ENCODE peak calls at places on chromosomes 5 and 9, in six cellular contexts. U, V, B, X, W and I are unnamed samples.
A peak's percentile ranks its signal among the peaks of the same experiment; 100 is the strongest.

GRCh38 chr9:135479469-135480052 is at the start of gene PPP1R26:
- DNase-seq in U (no peak), W (no peak), B (no peak), X (peak; percentile 42), V (peak; percentile 46), I (no peak)

GRCh38 chr5:130335116-130335515 is 430.9 kb downstream of the CHSY3 start:
- DNase-seq in V (no peak), X (no peak), B (no peak), W (no peak), U (peak; percentile 43), I (peak; percentile 61)

GRCh38 chr5:77679791-77680190 is 41.3 kb upstream of the OTP start:
- DNase-seq in X (no peak), U (no peak), V (no peak), W (no peak), B (no peak), I (peak; percentile 57)

GRCh38 chr5:17224858-17225436 is 7.5 kb downstream of the BASP1 start:
- DNase-seq in W (no peak), B (no peak), V (no peak), U (peak; percentile 79), X (no peak), I (peak; percentile 27)

GRCh38 chr5:77518304-77518703 is 26.2 kb upstream of the WDR41 start:
- DNase-seq in B (no peak), V (no peak), W (peak; percentile 2), U (peak; percentile 1), X (no peak), I (peak; percentile 20)

GRCh38 chr5:52693279-52693678 is 94.4 kb upstream of the ITGA1 start:
- DNase-seq in V (peak; percentile 41), W (peak; percentile 9), X (peak; percentile 15), U (no peak), B (no peak), I (peak; percentile 69)

GRCh38 chr5:116652903-116653302 is 78.3 kb upstream of the SEMA6A start:
- DNase-seq in V (no peak), W (no peak), U (peak; percentile 5), X (no peak), B (no peak), I (peak; percentile 39)

GRCh38 chr9:14692918-14693861 is at the start of gene ZDHHC21:
- DNase-seq in W (peak; percentile 72), U (peak; percentile 31), B (peak; percentile 85), X (peak; percentile 81), V (peak; percentile 78), I (peak; percentile 55)

GRCh38 chr9:15831384-15831783 is 278.5 kb downstream of the CCDC171 start:
- DNase-seq in U (no peak), B (no peak), W (no peak), V (no peak), X (no peak), I (no peak)

GRCh38 chr9:137295313-137296213 is 6.5 kb downstream of the NRARP start:
- DNase-seq in W (peak; percentile 36), B (no peak), V (no peak), X (peak; percentile 62), U (no peak), I (peak; percentile 26)

GRCh38 chr5:87252283-87252605 is 15.4 kb upstream of the RASA1 start:
- DNase-seq in B (no peak), X (no peak), V (no peak), U (no peak), W (no peak), I (no peak)

GRCh38 chr9:127813739-127814226 is 11.1 kb downstream of the FPGS start:
- DNase-seq in X (no peak), B (no peak), W (no peak), U (no peak), V (no peak), I (no peak)

GRCh38 chr9:134757206-134757975 is 115.8 kb downstream of the COL5A1 start:
- DNase-seq in V (no peak), B (no peak), W (no peak), X (no peak), U (no peak), I (no peak)

GRCh38 chr5:150122158-150122510 is 33.5 kb downstream of the PDGFRB start:
- DNase-seq in U (no peak), X (peak; percentile 88), B (no peak), V (no peak), W (peak; percentile 56), I (no peak)

GRCh38 chr5:8848362-8848761 is 697.5 kb downstream of the SEMA5A start:
- DNase-seq in V (no peak), W (no peak), U (no peak), X (no peak), B (no peak), I (no peak)

GRCh38 chr5:116806879-116807278 is 232.3 kb upstream of the SEMA6A start:
- DNase-seq in U (no peak), V (no peak), W (no peak), B (no peak), X (no peak), I (no peak)

GRCh38 chr5:132860742-132861141 is 5.5 kb downstream of the GDF9 start:
- DNase-seq in U (no peak), W (no peak), V (no peak), B (no peak), X (no peak), I (no peak)

GRCh38 chr5:123036391-123037103 is at the start of gene PPIC:
- DNase-seq in V (peak; percentile 92), W (no peak), U (peak; percentile 69), B (peak; percentile 90), X (peak; percentile 91), I (peak; percentile 82)

GRCh38 chr5:142357469-142358090 is 32.8 kb upstream of the SPRY4 start:
- DNase-seq in B (peak; percentile 43), X (no peak), V (no peak), W (peak; percentile 13), U (no peak), I (no peak)

GRCh38 chr9:114852050-114852594 is 46.3 kb upstream of the TNFSF15 start:
- DNase-seq in X (no peak), U (peak; percentile 73), V (no peak), B (no peak), W (no peak), I (peak; percentile 94)

GRCh38 chr5:6311568-6312501 is 66.5 kb downstream of the MED10 start:
- DNase-seq in W (no peak), U (no peak), X (no peak), V (peak; percentile 58), B (no peak), I (no peak)

GRCh38 chr9:130289711-130290241 is 24.2 kb downstream of the HMCN2 start:
- DNase-seq in B (no peak), W (no peak), U (no peak), V (no peak), X (no peak), I (no peak)

GRCh38 chr5:83614841-83615240 is 105.8 kb downstream of the HAPLN1 start:
- DNase-seq in U (no peak), W (no peak), V (no peak), X (no peak), B (no peak), I (no peak)

GRCh38 chr9:120366646-120367019 is 213.3 kb downstream of the CDK5RAP2 start:
- DNase-seq in W (no peak), B (no peak), X (no peak), V (no peak), U (peak; percentile 93), I (peak; percentile 95)

GRCh38 chr5:59287361-59287760 is 606.2 kb downstream of the PDE4D start:
- DNase-seq in B (no peak), W (no peak), X (peak; percentile 34), U (no peak), V (no peak), I (no peak)

GRCh38 chr9:36486454-36486932 is 86.2 kb upstream of the MELK start:
- DNase-seq in B (no peak), W (no peak), V (no peak), X (peak; percentile 15), U (no peak), I (peak; percentile 15)

GRCh38 chr9:36484124-36484523 is 84.1 kb upstream of the RNF38 start:
- DNase-seq in U (no peak), W (no peak), X (no peak), B (no peak), V (no peak), I (no peak)

GRCh38 chr9:36487482-36488321 is 85.0 kb upstream of the MELK start:
- DNase-seq in U (peak; percentile 79), V (peak; percentile 93), B (peak; percentile 90), X (peak; percentile 94), W (peak; percentile 96), I (peak; percentile 93)

GRCh38 chr9:36486933-36487481 is 85.7 kb upstream of the MELK start:
- DNase-seq in B (peak; percentile 82), W (peak; percentile 79), V (peak; percentile 58), X (peak; percentile 51), U (no peak), I (peak; percentile 21)

GRCh38 chr9:36485647-36486453 is 85.8 kb upstream of the RNF38 start:
- DNase-seq in U (no peak), V (peak; percentile 25), X (peak; percentile 26), W (no peak), B (no peak), I (no peak)
- H3K4me3 ChIP-seq in U (peak overlapping the region; percentile 69), V (peak overlapping the region; percentile 54), X (peak overlapping the region; percentile 97), W (peak overlapping the region; percentile 83), B (peak overlapping the region; percentile 97), I (peak overlapping the region; percentile 88)

DNA sequence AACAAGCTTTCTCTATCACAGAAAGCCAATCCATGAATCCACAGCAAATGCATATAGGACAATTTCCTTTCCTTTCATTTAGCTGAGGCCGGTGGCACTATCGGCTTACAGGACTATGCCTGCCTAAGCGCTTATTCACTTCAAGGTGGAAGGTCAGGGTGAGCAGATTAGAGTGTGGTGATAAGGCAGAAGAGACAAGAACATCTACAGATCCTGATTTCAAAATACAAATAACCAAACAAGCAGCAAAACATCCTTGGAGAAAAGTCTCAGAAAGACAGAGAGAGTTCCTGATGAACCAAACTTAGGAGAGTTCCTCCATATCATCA is 57.2 kb downstream of the MEF2C start:
- DNase-seq in X (no peak), B (no peak), U (no peak), W (no peak), V (no peak), I (peak; percentile 13)
- H3K4me3 ChIP-seq in X (no peak overlapping the region), B (no peak overlapping the region), U (no peak overlapping the region), W (no peak overlapping the region), V (no peak overlapping the region), I (no peak overlapping the region)

DNA sequence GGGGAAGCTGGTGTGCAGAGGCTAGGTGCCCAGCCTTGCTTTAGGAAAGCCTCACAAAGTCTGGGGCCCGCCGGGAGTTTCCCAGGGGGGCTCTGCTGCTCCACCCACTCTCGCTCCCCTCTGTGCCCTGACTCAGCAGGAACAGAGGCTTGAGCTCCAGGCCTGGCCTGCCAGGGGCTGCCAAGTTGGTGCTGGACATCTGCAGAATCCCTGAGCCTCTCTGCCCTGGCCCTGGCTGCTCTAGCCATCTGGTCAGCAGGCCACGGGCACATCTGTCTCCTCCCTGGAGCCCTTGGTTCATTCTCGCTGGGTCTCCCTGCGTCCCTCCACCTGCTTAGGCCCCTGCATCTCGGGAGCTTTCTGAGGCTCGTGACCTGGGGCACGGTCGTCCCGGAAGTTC is 626 bp upstream of the ADAMTSL2 start:
- DNase-seq in X (no peak), U (no peak), V (no peak), W (no peak), B (no peak), I (no peak)
- H3K4me3 ChIP-seq in X (peak overlapping the region; percentile 30), U (no peak overlapping the region), V (no peak overlapping the region), W (no peak overlapping the region), B (peak overlapping the region; percentile 32), I (no peak overlapping the region)

DNA sequence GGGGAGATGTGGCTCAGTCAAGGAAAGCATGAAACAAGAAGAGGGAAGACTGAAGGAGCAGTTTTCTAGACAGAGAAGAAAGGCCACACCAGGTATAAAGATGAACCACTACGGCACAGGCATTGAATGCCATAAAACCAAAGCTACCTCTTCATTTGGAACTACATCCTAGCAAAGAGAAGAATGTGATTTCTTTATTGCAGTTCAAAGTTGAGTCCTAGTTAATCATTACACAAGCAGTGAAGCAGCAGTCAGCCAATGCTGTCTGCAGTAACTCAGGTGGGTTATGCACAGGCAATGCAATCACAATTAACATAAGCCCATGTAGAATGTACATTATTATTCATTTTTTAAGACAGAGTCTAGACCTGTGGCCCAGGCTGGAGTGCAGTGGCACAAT is 21.7 kb upstream of the PCAT7 start:
- DNase-seq in B (no peak), V (no peak), X (no peak), U (no peak), W (no peak), I (no peak)
- H3K4me3 ChIP-seq in B (no peak overlapping the region), V (no peak overlapping the region), X (no peak overlapping the region), U (no peak overlapping the region), W (no peak overlapping the region), I (no peak overlapping the region)